ENCODE peak calls at places on chromosomes 7 and 10, in ten cellular contexts. Z is caudate nucleus; N is stomach; S is AG08396; B is ACHN; J is B cell; G is Calu3; K is RCC 7860; M is activated CD8-positive, alpha-beta memory T cell treated with anti-CD3 and anti-CD28 coated beads for 24 hours; V is amygdala. O is an unnamed sample.

GRCh38 chr7:37031571-37032257 is 307.4 kb upstream of the AOAH start:
- DNase-seq in S (peak; percentile 90), B (peak; percentile 100), N (peak; percentile 66), Z (peak; percentile 50), V (peak; percentile 58), M (peak; percentile 67), J (no peak), K (peak; percentile 99), G (peak; percentile 91), O (peak; percentile 88)

GRCh38 chr7:57178768-57179139 is 46.5 kb upstream of the ZNF479 start:
- DNase-seq in V (no peak), J (no peak), K (no peak), N (no peak), S (no peak), B (no peak), M (no peak), Z (no peak), G (no peak), O (no peak)

GRCh38 chr7:2403718-2404648 is 572 bp downstream of the CHST12 start:
- DNase-seq in S (peak; percentile 73), M (peak; percentile 74), G (peak; percentile 67), K (peak; percentile 11), Z (peak; percentile 40), N (peak; percentile 44), B (peak; percentile 40), V (peak; percentile 12), J (peak; percentile 62), O (no peak)

GRCh38 chr10:126569513-126570447 is 100.7 kb downstream of the C10orf90 start:
- DNase-seq in S (peak; percentile 55), J (no peak), K (peak; percentile 56), Z (no peak), M (no peak), V (no peak), G (no peak), B (peak; percentile 68), N (no peak), O (no peak)

GRCh38 chr10:67520924-67521520 is 175.0 kb downstream of the CTNNA3 start:
- DNase-seq in G (peak; percentile 60), N (no peak), K (peak; percentile 48), B (peak; percentile 60), M (no peak), J (peak; percentile 22), S (peak; percentile 30), V (peak; percentile 33), Z (peak; percentile 2), O (no peak)

GRCh38 chr7:29853072-29853471 is 46.8 kb downstream of the WIPF3 start:
- DNase-seq in N (no peak), J (no peak), G (no peak), Z (no peak), V (no peak), S (no peak), M (no peak), B (no peak), K (no peak), O (no peak)

GRCh38 chr7:38425509-38425908 is 152.1 kb upstream of the TARP start:
- DNase-seq in B (no peak), M (no peak), G (no peak), N (no peak), V (no peak), Z (no peak), K (no peak), J (peak; percentile 42), S (no peak), O (no peak)

GRCh38 chr7:112995091-112995824 is 91.4 kb downstream of the GPR85 start:
- DNase-seq in S (peak; percentile 50), G (no peak), B (peak; percentile 43), V (no peak), N (no peak), Z (no peak), J (no peak), M (no peak), K (peak; percentile 55), O (no peak)

GRCh38 chr7:128235469-128235868 is 5.6 kb upstream of the LEP start:
- DNase-seq in V (no peak), M (no peak), Z (no peak), B (no peak), G (no peak), K (no peak), J (no peak), S (no peak), N (no peak), O (no peak)

GRCh38 chr10:118584181-118584954 is 11.1 kb downstream of the PRLHR start:
- DNase-seq in V (no peak), B (peak; percentile 74), K (peak; percentile 41), M (no peak), N (no peak), Z (no peak), G (peak; percentile 19), J (no peak), S (peak; percentile 70), O (no peak)

GRCh38 chr7:98691619-98692018 is 74.5 kb downstream of the NPTX2 start:
- DNase-seq in J (no peak), B (no peak), S (no peak), G (no peak), K (no peak), N (no peak), V (no peak), Z (no peak), M (no peak), O (no peak)